ENCODE peak calls at places on chromosomes 6 and 20, in seven cellular contexts. M is H9, X is mesenchymal stem cell, S is IMR-90, Y is neuronal stem cell, T is trophoblast cell, H is H1. F is an unnamed sample.

GRCh38 chr6:157376706-157377230 is 4.2 kb upstream of the ZDHHC14 start:
- DNase-seq in M (no peak), X (no peak), S (peak; percentile 16), Y (no peak), T (no peak), H (no peak), F (no peak)

GRCh38 chr6:3531481-3531880 is 74.6 kb upstream of the SLC22A23 start:
- DNase-seq in M (no peak), X (no peak), S (no peak), Y (no peak), T (no peak), H (no peak), F (no peak)

GRCh38 chr6:106163446-106163965 is 77.4 kb downstream of the PRDM1 start:
- DNase-seq in M (peak; percentile 52), X (peak; percentile 79), S (peak; percentile 76), Y (no peak), T (peak; percentile 12), H (no peak), F (peak; percentile 57)

GRCh38 chr20:60820918-60821317 is 431.1 kb upstream of the CDH4 start:
- DNase-seq in M (no peak), X (no peak), S (no peak), Y (no peak), T (no peak), H (no peak), F (no peak)

GRCh38 chr6:90369024-90369519 is 72.4 kb upstream of the BACH2 start:
- DNase-seq in M (peak; percentile 68), X (peak; percentile 100), S (peak; percentile 100), Y (peak; percentile 56), T (peak; percentile 99), H (peak; percentile 27), F (peak; percentile 98)

GRCh38 chr20:13478366-13478765 is 160.4 kb downstream of the TASP1 start:
- DNase-seq in M (no peak), X (no peak), S (no peak), Y (no peak), T (no peak), H (no peak), F (no peak)

GRCh38 chr6:70310063-70310694 is 7.3 kb upstream of the COL9A1 start:
- DNase-seq in M (no peak), X (peak; percentile 42), S (peak; percentile 53), Y (peak; percentile 31), T (peak; percentile 75), H (no peak), F (peak; percentile 51)

GRCh38 chr6:166381733-166382499 is 824 bp downstream of the MPC1 start:
- DNase-seq in M (peak; percentile 85), X (peak; percentile 57), S (peak; percentile 46), Y (peak; percentile 20), T (peak; percentile 90), H (no peak), F (peak; percentile 73)

GRCh38 chr6:51531623-51532022 is 555.8 kb downstream of the PKHD1 start:
- DNase-seq in M (no peak), X (no peak), S (no peak), Y (no peak), T (no peak), H (peak; percentile 1), F (peak; percentile 56)

GRCh38 chr20:57439432-57439831 is 48.2 kb downstream of the RBM38 start:
- DNase-seq in M (no peak), X (no peak), S (no peak), Y (no peak), T (no peak), H (no peak), F (no peak)

GRCh38 chr6:161128680-161129196 is 137.2 kb downstream of the MAP3K4 start:
- DNase-seq in M (no peak), X (peak; percentile 56), S (peak; percentile 98), Y (no peak), T (peak; percentile 18), H (no peak), F (no peak)

GRCh38 chr6:148790404-148790803 is 43.6 kb downstream of the UST start:
- DNase-seq in M (no peak), X (no peak), S (no peak), Y (no peak), T (no peak), H (no peak), F (no peak)

GRCh38 chr6:33685411-33686224 is 25.9 kb downstream of the UQCC2 start:
- DNase-seq in M (no peak), X (no peak), S (no peak), Y (no peak), T (no peak), H (no peak), F (no peak)

GRCh38 chr20:63139856-63140255 is 76.1 kb downstream of the YTHDF1 start:
- DNase-seq in M (no peak), X (no peak), S (no peak), Y (no peak), T (no peak), H (no peak), F (no peak)

GRCh38 chr6:80425089-80425823 is 318.8 kb downstream of the BCKDHB start:
- DNase-seq in M (no peak), X (peak; percentile 86), S (peak; percentile 99), Y (no peak), T (peak; percentile 12), H (no peak), F (no peak)

GRCh38 chr20:63546686-63547483 is 664 bp downstream of the SRMS start:
- DNase-seq in M (no peak), X (no peak), S (no peak), Y (no peak), T (no peak), H (no peak), F (no peak)

GRCh38 chr20:57022306-57022705 is 244.1 kb downstream of the BMP7 start:
- DNase-seq in M (peak; percentile 92), X (no peak), S (no peak), Y (no peak), T (no peak), H (peak; percentile 62), F (peak; percentile 91)

GRCh38 chr6:1037430-1037829 is 274.5 kb upstream of the FOXQ1 start:
- DNase-seq in M (no peak), X (no peak), S (no peak), Y (no peak), T (no peak), H (no peak), F (no peak)

GRCh38 chr6:15872252-15873103 is 209.7 kb upstream of the DTNBP1 start:
- DNase-seq in M (no peak), X (peak; percentile 93), S (no peak), Y (no peak), T (no peak), H (no peak), F (no peak)

GRCh38 chr6:36249010-36249409 is 20.9 kb upstream of the PNPLA1 start:
- DNase-seq in M (no peak), X (peak; percentile 17), S (peak; percentile 70), Y (no peak), T (no peak), H (no peak), F (peak; percentile 26)

GRCh38 chr20:62358728-62359490 is 8.2 kb downstream of the LAMA5 start:
- DNase-seq in M (peak; percentile 70), X (no peak), S (no peak), Y (no peak), T (no peak), H (no peak), F (no peak)

GRCh38 chr6:87869064-87869685 is 167.1 kb upstream of the AKIRIN2 start:
- DNase-seq in M (no peak), X (no peak), S (no peak), Y (no peak), T (peak; percentile 76), H (no peak), F (peak; percentile 65)

GRCh38 chr6:45738057-45738455 is 277.6 kb downstream of the CLIC5 start:
- DNase-seq in M (no peak), X (no peak), S (no peak), Y (no peak), T (no peak), H (no peak), F (no peak)

GRCh38 chr6:45742591-45742990 is 273.1 kb downstream of the CLIC5 start:
- DNase-seq in M (no peak), X (no peak), S (no peak), Y (no peak), T (peak; percentile 4), H (no peak), F (no peak)

GRCh38 chr6:45739058-45739457 is 276.6 kb downstream of the CLIC5 start:
- DNase-seq in M (no peak), X (no peak), S (no peak), Y (no peak), T (no peak), H (no peak), F (no peak)

GRCh38 chr6:45743028-45743615 is 272.5 kb downstream of the CLIC5 start:
- DNase-seq in M (no peak), X (peak; percentile 5), S (no peak), Y (no peak), T (no peak), H (no peak), F (no peak)

GRCh38 chr6:45741437-45742166 is 274.1 kb downstream of the CLIC5 start:
- DNase-seq in M (no peak), X (no peak), S (peak; percentile 44), Y (no peak), T (no peak), H (no peak), F (no peak)
- H2AK5ac ChIP-seq in M (no peak overlapping the region), X (no peak overlapping the region), S (no peak overlapping the region), Y (no peak overlapping the region), T (no peak overlapping the region), H (no peak overlapping the region), F (no peak overlapping the region)

GRCh38 chr6:11878735-11879134 is 100.1 kb upstream of the ADTRP start:
- DNase-seq in M (no peak), X (no peak), S (peak; percentile 64), Y (no peak), T (no peak), H (no peak), F (no peak)
- H2AK5ac ChIP-seq in M (no peak overlapping the region), X (no peak overlapping the region), S (no peak overlapping the region), Y (no peak overlapping the region), T (no peak overlapping the region), H (no peak overlapping the region), F (no peak overlapping the region)

GRCh38 chr6:137995371-137995770 is 111.8 kb downstream of the PERP start:
- DNase-seq in M (no peak), X (no peak), S (no peak), Y (no peak), T (peak; percentile 62), H (no peak), F (no peak)
- H2AK5ac ChIP-seq in M (no peak overlapping the region), X (no peak overlapping the region), S (no peak overlapping the region), Y (no peak overlapping the region), T (no peak overlapping the region), H (no peak overlapping the region), F (no peak overlapping the region)

GRCh38 chr20:23595941-23596340 is 9.8 kb downstream of the CST9 start:
- DNase-seq in M (no peak), X (no peak), S (no peak), Y (no peak), T (no peak), H (no peak), F (no peak)
- H2AK5ac ChIP-seq in M (no peak overlapping the region), X (no peak overlapping the region), S (no peak overlapping the region), Y (no peak overlapping the region), T (no peak overlapping the region), H (no peak overlapping the region), F (no peak overlapping the region)